ENCODE peak calls at places on chromosomes 6 and 20, in five cellular contexts. H, O, I, Q and P are unnamed samples.

GRCh38 chr20:43448748-43449535 is 8.8 kb upstream of the SRSF6 start:
- DNase-seq in H (no peak), O (peak; percentile 49), I (no peak), Q (peak; percentile 43), P (peak; percentile 56)

GRCh38 chr6:11263185-11263817 is 30.8 kb upstream of the NEDD9 start:
- DNase-seq in H (peak; percentile 87), O (peak; percentile 89), I (no peak), Q (no peak), P (peak; percentile 40)

GRCh38 chr20:41391587-41392001 is 25.0 kb upstream of the EMILIN3 start:
- DNase-seq in H (no peak), O (no peak), I (no peak), Q (no peak), P (no peak)

GRCh38 chr6:159946912-159947311 is 22.0 kb upstream of the IGF2R start:
- DNase-seq in H (no peak), O (no peak), I (no peak), Q (no peak), P (no peak)

GRCh38 chr6:28263946-28264345 is 3.0 kb upstream of the ZSCAN26 start:
- DNase-seq in H (no peak), O (no peak), I (no peak), Q (no peak), P (no peak)

GRCh38 chr6:125784365-125784764 is 6.4 kb upstream of the NCOA7 start:
- DNase-seq in H (no peak), O (peak; percentile 66), I (no peak), Q (no peak), P (peak; percentile 47)

GRCh38 chr20:51468636-51469035 is 73.9 kb downstream of the NFATC2 start:
- DNase-seq in H (no peak), O (no peak), I (no peak), Q (no peak), P (no peak)

GRCh38 chr6:220736-221475 is 71.4 kb upstream of the DUSP22 start:
- DNase-seq in H (no peak), O (peak; percentile 9), I (no peak), Q (no peak), P (no peak)

GRCh38 chr6:7818480-7819165 is 92.0 kb downstream of the TXNDC5 start:
- DNase-seq in H (no peak), O (peak; percentile 58), I (no peak), Q (no peak), P (no peak)

GRCh38 chr20:57829805-57830514 is 120.1 kb upstream of the PMEPA1 start:
- DNase-seq in H (peak; percentile 57), O (no peak), I (no peak), Q (no peak), P (no peak)

GRCh38 chr6:101000334-101000733 is 119.2 kb upstream of the ASCC3 start:
- DNase-seq in H (no peak), O (peak; percentile 17), I (no peak), Q (no peak), P (peak; percentile 69)

GRCh38 chr20:6402026-6402425 is 279.2 kb upstream of the FERMT1 start:
- DNase-seq in H (no peak), O (no peak), I (no peak), Q (no peak), P (no peak)

GRCh38 chr20:1484438-1485120 is 6.6 kb downstream of the SIRPB2 start:
- DNase-seq in H (no peak), O (no peak), I (no peak), Q (no peak), P (no peak)

GRCh38 chr6:86192123-86192522 is 549.4 kb upstream of the SYNCRIP start:
- DNase-seq in H (no peak), O (no peak), I (no peak), Q (no peak), P (peak; percentile 37)

GRCh38 chr6:37540390-37540789 is 40.7 kb upstream of the CCDC167 start:
- DNase-seq in H (no peak), O (no peak), I (no peak), Q (no peak), P (no peak)

GRCh38 chr6:22827760-22828159 is 258.4 kb downstream of the HDGFL1 start:
- DNase-seq in H (no peak), O (peak; percentile 37), I (no peak), Q (no peak), P (no peak)

GRCh38 chr20:44461142-44461802 is 14.4 kb upstream of the TTPAL start:
- DNase-seq in H (no peak), O (no peak), I (no peak), Q (no peak), P (no peak)
- TF ChIP-seq CTCF in H (no peak), O (no peak), I (no peak), Q (peak; percentile 0), P (no peak)

GRCh38 chr20:35049776-35050352 is 42.7 kb downstream of the TRPC4AP start:
- DNase-seq in H (no peak), O (no peak), I (no peak), Q (no peak), P (no peak)
- TF ChIP-seq CTCF in H (no peak), O (no peak), I (no peak), Q (no peak), P (no peak)

GRCh38 chr6:113854531-113855499 is 2.3 kb upstream of the MARCKS start:
- DNase-seq in H (peak; percentile 82), O (peak; percentile 85), I (peak; percentile 94), Q (peak; percentile 90), P (no peak)
- TF ChIP-seq CTCF in H (no peak), O (no peak), I (peak; percentile 28), Q (no peak), P (no peak)

GRCh38 chr6:134171517-134171916 is 119.1 kb upstream of the SLC2A12 start:
- DNase-seq in H (no peak), O (peak; percentile 66), I (no peak), Q (no peak), P (no peak)

GRCh38 chr6:134170844-134171243 is 118.4 kb upstream of the SLC2A12 start:
- DNase-seq in H (no peak), O (peak; percentile 68), I (no peak), Q (no peak), P (no peak)

GRCh38 chr6:134173936-134174789 is 121.7 kb upstream of the SLC2A12 start:
- DNase-seq in H (peak; percentile 88), O (peak; percentile 92), I (peak; percentile 93), Q (peak; percentile 92), P (peak; percentile 90)

GRCh38 chr6:134173007-134173690 is 120.7 kb upstream of the SLC2A12 start:
- DNase-seq in H (no peak), O (peak; percentile 41), I (no peak), Q (no peak), P (no peak)

GRCh38 chr6:134172020-134172766 is 119.8 kb upstream of the SLC2A12 start:
- DNase-seq in H (no peak), O (peak; percentile 56), I (no peak), Q (no peak), P (no peak)
- TF ChIP-seq CTCF in H (no peak), O (no peak), I (no peak), Q (no peak), P (no peak)

DNA sequence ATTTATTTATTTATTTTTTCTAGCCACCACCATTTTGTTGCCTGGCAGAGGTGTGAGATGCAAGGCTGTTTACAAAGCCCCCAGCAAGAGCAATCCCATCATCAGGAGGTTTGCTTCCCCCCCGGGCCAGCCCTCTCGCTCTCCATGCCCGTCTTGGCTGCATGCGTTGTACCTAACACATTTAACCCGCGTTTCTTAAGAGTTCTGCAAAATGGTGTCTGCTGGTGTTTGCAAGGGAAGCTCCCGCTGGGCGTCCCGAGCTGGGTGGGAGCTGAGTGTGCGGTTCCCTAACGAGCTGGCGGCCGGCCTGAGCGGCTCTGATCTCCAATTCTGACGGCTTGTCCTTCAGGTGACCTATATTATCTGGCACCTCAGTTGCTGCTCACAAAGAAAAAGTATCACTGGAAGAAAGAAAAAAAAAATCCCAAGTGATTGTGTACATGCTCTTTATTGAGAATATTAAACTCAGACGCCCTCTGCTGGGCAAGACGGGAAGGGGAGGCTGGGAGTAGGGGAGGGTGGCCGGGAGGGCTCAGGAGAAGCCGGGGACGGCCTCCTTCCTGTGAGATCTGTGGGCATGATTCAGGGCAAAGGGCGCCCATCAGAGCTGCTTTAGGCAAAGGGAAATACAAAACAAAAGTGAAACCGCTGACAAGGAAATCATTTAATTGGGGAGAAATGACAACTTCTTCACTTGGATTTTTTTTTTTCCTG is 154.8 kb downstream of the BCAS1 start:
- DNase-seq in H (peak; percentile 97), O (peak; percentile 95), I (peak; percentile 97), Q (peak; percentile 96), P (peak; percentile 94)
- TF ChIP-seq CTCF in H (peak; percentile 90), O (peak; percentile 91), I (peak; percentile 89), Q (peak; percentile 80), P (peak; percentile 75)

GRCh38 chr20:54257090-54257816 is 49.4 kb downstream of the PFDN4 start:
- DNase-seq in H (no peak), O (peak; percentile 91), I (no peak), Q (no peak), P (peak; percentile 89)

GRCh38 chr20:54256202-54256601 is 48.3 kb downstream of the PFDN4 start:
- DNase-seq in H (no peak), O (no peak), I (no peak), Q (no peak), P (no peak)

GRCh38 chr20:54254596-54254995 is 46.7 kb downstream of the PFDN4 start:
- DNase-seq in H (no peak), O (peak; percentile 25), I (no peak), Q (no peak), P (no peak)

GRCh38 chr20:54251093-54251492 is 43.2 kb downstream of the PFDN4 start:
- DNase-seq in H (no peak), O (no peak), I (no peak), Q (no peak), P (no peak)

DNA sequence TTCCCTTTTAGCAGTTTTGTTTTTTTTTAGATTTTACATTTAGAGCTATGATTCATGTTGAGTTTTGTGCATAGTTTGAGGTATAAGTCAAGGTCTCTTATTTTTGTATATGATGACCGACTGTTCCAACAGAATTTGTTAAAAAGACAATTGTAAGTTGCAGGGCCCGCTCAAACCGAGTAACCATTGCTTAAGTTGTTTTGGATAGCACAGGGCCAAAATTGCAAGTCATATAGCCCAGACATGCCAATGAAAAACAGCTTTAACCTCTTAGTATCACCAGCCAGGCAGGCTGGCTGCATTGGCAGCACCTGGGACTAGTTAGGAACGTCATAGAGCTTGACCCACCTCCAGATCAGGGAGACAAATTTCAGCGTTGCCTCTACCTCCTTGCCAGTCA is 47.3 kb downstream of the PFDN4 start:
- DNase-seq in H (no peak), O (peak; percentile 42), I (no peak), Q (no peak), P (peak; percentile 30)
- TF ChIP-seq CTCF in H (no peak), O (no peak), I (no peak), Q (no peak), P (no peak)

GRCh38 chr6:63882208-63882607 is 246.6 kb downstream of the PHF3 start:
- DNase-seq in H (no peak), O (no peak), I (no peak), Q (no peak), P (no peak)
- TF ChIP-seq CTCF in H (no peak), O (peak; percentile 33), I (no peak), Q (peak; percentile 35), P (no peak)